ENCODE peak calls at places on chromosomes 3 and 15, in ten cellular contexts. I is IMR-90, J is heart left ventricle, M is ovary, Y is HepG2, O is uterus, E is sigmoid colon, X is vagina, V is HCT116, D is breast epithelium. T is an unnamed sample.

GRCh38 chr15:69760890-69761568 is 308.4 kb downstream of the RPLP1 start:
- DNase-seq in O (peak), J (peak), X (peak), M (peak), Y (peak), I (peak), D (peak), V (peak), E (peak), T (peak)

GRCh38 chr15:69593981-69594966 is 141.7 kb downstream of the RPLP1 start:
- DNase-seq in J (peak), I (peak), X (no peak), Y (peak), D (peak), O (peak), M (no peak), V (no peak), E (peak), T (no peak)

GRCh38 chr15:57031605-57032004 is 113.2 kb downstream of the TCF12 start:
- DNase-seq in V (no peak), E (peak), Y (no peak), X (no peak), J (peak), D (no peak), M (peak), I (peak), O (peak), T (no peak)

GRCh38 chr3:142337994-142338393 is 109.8 kb downstream of the XRN1 start:
- DNase-seq in V (no peak), E (no peak), J (no peak), O (no peak), D (no peak), M (no peak), I (no peak), Y (no peak), X (no peak), T (no peak)

GRCh38 chr15:59522988-59523461 is 85.0 kb downstream of the FAM81A start:
- DNase-seq in J (no peak), D (no peak), X (peak), O (no peak), E (no peak), I (no peak), M (no peak), Y (no peak), V (no peak), T (no peak)

GRCh38 chr15:63677778-63678177 is 80.6 kb downstream of the FBXL22 start:
- DNase-seq in I (no peak), E (no peak), O (no peak), D (no peak), X (no peak), J (peak), M (no peak), V (no peak), Y (peak), T (no peak)

GRCh38 chr15:74413350-74414080 is 20.2 kb downstream of the SEMA7A start:
- DNase-seq in J (no peak), D (no peak), Y (no peak), E (no peak), V (no peak), M (no peak), O (no peak), I (no peak), X (no peak), T (no peak)

GRCh38 chr3:42698911-42699230 is 3.7 kb downstream of the HHATL start:
- DNase-seq in V (no peak), D (no peak), I (no peak), O (no peak), X (no peak), E (no peak), J (no peak), M (peak), Y (no peak), T (peak)

GRCh38 chr3:13947912-13948311 is 68.0 kb upstream of the WNT7A start:
- DNase-seq in M (no peak), X (no peak), E (no peak), J (no peak), O (no peak), Y (no peak), I (no peak), D (no peak), V (no peak), T (no peak)

GRCh38 chr3:71160800-71161546 is 422.6 kb downstream of the FOXP1 start:
- DNase-seq in M (no peak), O (no peak), D (no peak), J (no peak), X (no peak), Y (no peak), E (no peak), V (no peak), I (peak), T (no peak)

GRCh38 chr3:174756200-174756829 is 102.8 kb upstream of the NAALADL2 start:
- DNase-seq in M (no peak), D (no peak), X (no peak), V (no peak), O (no peak), J (no peak), I (no peak), E (no peak), Y (no peak), T (no peak)

GRCh38 chr3:145333931-145334330 is 827.1 kb downstream of the PLOD2 start:
- DNase-seq in V (no peak), X (no peak), Y (no peak), E (no peak), D (no peak), I (no peak), M (no peak), J (no peak), O (no peak), T (no peak)
- TF ChIP-seq POLR2A in V (no peak), X (no peak), Y (no peak), E (no peak), D (no peak), I (no peak), M (no peak), J (no peak), O (no peak), T (no peak)

GRCh38 chr15:40044717-40045571 is 6.0 kb upstream of the SRP14 start:
- DNase-seq in O (peak), J (peak), X (peak), E (peak), M (peak), D (peak), Y (peak), V (peak), I (peak), T (peak)
- H3K4me3 ChIP-seq in O (no peak), J (peak), X (no peak), E (peak), M (no peak), D (no peak), Y (peak), V (peak), I (no peak), T (no peak)

GRCh38 chr3:128491071-128491899 is 1.7 kb downstream of the GATA2 start:
- DNase-seq in E (peak), Y (no peak), V (no peak), O (peak), J (no peak), M (no peak), X (peak), I (no peak), D (no peak), T (no peak)

GRCh38 chr3:128493221-128494151 is 485 bp upstream of the GATA2 start:
- DNase-seq in E (peak), X (peak), M (no peak), J (no peak), Y (no peak), I (no peak), O (peak), D (no peak), V (no peak), T (no peak)

GRCh38 chr3:128494152-128494650 is 1.2 kb upstream of the GATA2 start:
- DNase-seq in V (no peak), O (no peak), M (no peak), J (no peak), I (no peak), Y (no peak), X (peak), D (no peak), E (peak), T (peak)

GRCh38 chr3:128491900-128492352 is 1.1 kb downstream of the GATA2 start:
- DNase-seq in V (no peak), O (no peak), E (peak), M (no peak), I (no peak), D (no peak), Y (no peak), J (no peak), X (no peak), T (peak)

DNA sequence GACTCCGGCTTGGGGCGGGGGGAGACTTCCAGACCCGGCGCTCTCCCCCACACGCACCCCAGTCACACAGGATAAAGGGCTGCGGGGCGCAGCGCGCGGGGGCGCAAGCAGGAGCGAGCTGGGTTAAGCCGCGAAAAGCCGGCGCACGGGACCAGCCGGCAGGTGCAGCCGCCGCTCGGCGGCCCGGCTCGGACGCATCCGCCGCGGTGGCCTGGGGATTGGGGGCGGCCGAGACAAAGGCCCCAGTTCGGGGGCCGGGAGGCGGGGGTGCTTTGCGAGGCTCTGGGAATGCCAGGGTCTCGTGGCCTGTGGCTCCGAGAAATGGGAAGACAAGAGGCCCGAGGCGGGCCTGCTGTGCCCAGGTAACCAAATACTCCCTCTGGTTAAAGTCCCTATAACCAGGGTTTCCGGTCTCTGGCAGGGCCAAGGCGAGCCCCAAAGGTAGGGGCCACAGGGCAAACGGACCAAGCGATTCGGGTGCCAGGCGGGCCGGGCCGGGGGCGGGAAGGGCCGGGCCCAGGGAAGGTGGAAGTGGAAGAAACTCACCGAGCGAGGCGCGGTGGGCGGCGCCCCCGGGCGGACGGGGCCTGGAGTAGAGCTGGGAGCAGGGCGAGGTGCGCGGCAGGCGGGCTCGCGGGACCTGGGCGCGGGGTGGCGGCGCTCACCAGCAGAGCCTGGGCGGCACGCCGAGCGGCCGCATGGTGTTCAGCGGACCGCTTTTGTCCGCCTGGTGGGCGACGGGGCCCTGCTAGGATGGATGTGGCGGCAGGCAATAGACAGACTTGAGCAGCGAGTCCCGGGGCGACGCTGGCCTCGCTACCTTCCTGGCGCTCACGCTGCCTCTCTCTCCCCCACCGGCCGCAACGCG is at the start of gene GATA2:
- DNase-seq in Y (no peak), J (no peak), M (no peak), I (no peak), V (no peak), O (peak), D (no peak), E (peak), X (peak), T (peak)
- TF ChIP-seq POLR2A in Y (no peak), J (no peak), M (no peak), I (no peak), V (no peak), O (peak), D (no peak), E (no peak), X (peak), T (no peak)

GRCh38 chr3:107956991-107957467 is 133.8 kb downstream of the CD47 start:
- DNase-seq in I (peak), D (peak), J (peak), M (peak), Y (no peak), O (peak), E (peak), X (peak), V (no peak), T (peak)
- H3K4me3 ChIP-seq in I (no peak), D (peak), J (peak), M (no peak), Y (no peak), O (peak), E (peak), X (peak), V (no peak), T (no peak)

GRCh38 chr3:101037613-101038012 is 44.4 kb upstream of the ABI3BP start:
- DNase-seq in M (no peak), E (no peak), Y (no peak), I (no peak), X (no peak), D (no peak), J (no peak), V (no peak), O (no peak), T (no peak)

GRCh38 chr3:101036676-101037075 is 43.5 kb upstream of the ABI3BP start:
- DNase-seq in X (no peak), V (peak), Y (no peak), E (no peak), J (no peak), D (no peak), M (no peak), O (no peak), I (peak), T (no peak)

GRCh38 chr3:101038880-101039279 is 45.7 kb upstream of the ABI3BP start:
- DNase-seq in J (no peak), E (no peak), X (no peak), V (no peak), O (no peak), D (no peak), Y (no peak), M (no peak), I (no peak), T (no peak)

GRCh38 chr3:101038393-101038792 is 45.2 kb upstream of the ABI3BP start:
- DNase-seq in V (no peak), O (no peak), I (peak), E (no peak), M (no peak), D (no peak), J (no peak), X (no peak), Y (no peak), T (no peak)

GRCh38 chr3:101036213-101036618 is 43.0 kb upstream of the ABI3BP start:
- DNase-seq in Y (peak), V (peak), E (no peak), D (peak), I (peak), M (no peak), X (no peak), O (no peak), J (no peak), T (peak)
- TF ChIP-seq POLR2A in Y (no peak), V (no peak), E (no peak), D (no peak), I (no peak), M (no peak), X (no peak), O (no peak), J (no peak), T (no peak)